ENCODE peak calls at places on chromosomes 11 and 22, in ten cellular contexts. V is NCI-H1417; I is tibial artery; E is C1 segment of cervical spinal cord; D is HFFc6; L is stimulated activated CD4-positive, alpha-beta T cell treated with anti-CD3 and anti-CD28 coated beads, Interleukin-12 subunit alpha, Interleukin-12 subunit beta, amount 100 ng/mL, for 24 hours; G is fibroblast of lung; Q is Karpas-422; S is osteocyte; U is HEK293T. C is an unnamed sample.

GRCh38 chr22:27827586-27828213 is 26.1 kb upstream of the MN1 start:
- DNase-seq in E (no peak), D (no peak), S (no peak), L (no peak), Q (no peak), G (no peak), U (no peak), V (no peak), I (peak), C (no peak)

GRCh38 chr22:31090217-31091085 is 9.3 kb downstream of the SMTN start:
- DNase-seq in L (no peak), Q (no peak), S (no peak), E (no peak), D (no peak), I (no peak), G (no peak), V (no peak), U (no peak), C (no peak)

GRCh38 chr11:77093987-77094840 is 8.4 kb upstream of the OMP start:
- DNase-seq in D (no peak), G (no peak), L (no peak), V (no peak), Q (no peak), E (no peak), I (no peak), U (no peak), S (no peak), C (no peak)

GRCh38 chr22:37032134-37032534 is 12.6 kb downstream of the MPST start:
- DNase-seq in U (no peak), S (no peak), G (no peak), D (no peak), L (no peak), V (no peak), I (no peak), E (no peak), Q (no peak), C (no peak)

GRCh38 chr11:131748146-131749050 is 378.0 kb downstream of the NTM start:
- DNase-seq in L (no peak), I (peak), D (peak), Q (peak), S (no peak), G (peak), V (peak), U (peak), E (peak), C (peak)

GRCh38 chr11:100739636-100740035 is 52.5 kb downstream of the ARHGAP42 start:
- DNase-seq in S (no peak), L (no peak), V (no peak), G (peak), I (no peak), Q (no peak), D (peak), E (no peak), U (no peak), C (no peak)

GRCh38 chr11:43852057-43852636 is 28.5 kb upstream of the ALKBH3 start:
- DNase-seq in L (peak), E (peak), I (peak), Q (peak), U (peak), D (peak), S (no peak), V (peak), G (peak), C (peak)

GRCh38 chr11:125350206-125351044 is 145.6 kb downstream of the FEZ1 start:
- DNase-seq in L (no peak), Q (no peak), I (no peak), S (no peak), U (no peak), V (no peak), E (no peak), D (no peak), G (no peak), C (no peak)

GRCh38 chr11:30358569-30358968 is 35.7 kb downstream of the ARL14EP start:
- DNase-seq in E (no peak), S (no peak), U (no peak), D (no peak), G (no peak), I (no peak), Q (no peak), V (no peak), L (no peak), C (no peak)

GRCh38 chr22:37409557-37409956 is 17.7 kb downstream of the ELFN2 start:
- DNase-seq in U (no peak), D (no peak), Q (no peak), L (no peak), V (no peak), S (no peak), G (no peak), I (no peak), E (no peak), C (no peak)

GRCh38 chr11:34345991-34346480 is 11.8 kb downstream of the ABTB2 start:
- DNase-seq in L (no peak), I (peak), Q (no peak), E (no peak), V (no peak), D (no peak), G (peak), S (no peak), U (no peak), C (no peak)

GRCh38 chr11:112697779-112698178 is 263.4 kb upstream of the NCAM1 start:
- DNase-seq in D (no peak), L (no peak), G (no peak), I (no peak), V (no peak), U (no peak), S (no peak), Q (no peak), E (no peak), C (no peak)

GRCh38 chr22:40400173-40400572 is 29.8 kb downstream of the SGSM3 start:
- DNase-seq in V (no peak), S (no peak), E (no peak), U (no peak), G (no peak), L (no peak), Q (peak), D (no peak), I (no peak), C (no peak)

GRCh38 chr11:103650330-103650729 is 386.1 kb upstream of the DDI1 start:
- DNase-seq in I (no peak), V (no peak), E (no peak), Q (no peak), S (no peak), G (no peak), D (no peak), U (no peak), L (no peak), C (no peak)